ENCODE peak calls at places on chromosomes 7 and 10, in ten cellular contexts. S is A549, M is RWPE1, L is tibial artery, H is astrocyte of the spinal cord, W is breast epithelium, X is fibroblast of mammary gland, C is upper lobe of left lung, I is IMR-90, F is BE2C. P is an unnamed sample.

GRCh38 chr7:151205749-151206148 is 4.5 kb downstream of the H2BK1 start:
- DNase-seq in S (no peak), M (no peak), L (no peak), H (no peak), W (no peak), X (no peak), C (no peak), I (no peak), F (no peak), P (no peak)

GRCh38 chr10:109633846-109634245 is 289.5 kb downstream of the XPNPEP1 start:
- DNase-seq in S (no peak), M (no peak), L (no peak), H (peak), W (no peak), X (peak), C (no peak), I (no peak), F (no peak), P (no peak)

GRCh38 chr7:1339611-1340010 is 106.9 kb downstream of the UNCX start:
- DNase-seq in S (no peak), M (no peak), L (no peak), H (no peak), W (no peak), X (no peak), C (no peak), I (no peak), F (no peak), P (no peak)

GRCh38 chr10:94279835-94280709 is 82.7 kb downstream of the NOC3L start:
- DNase-seq in S (peak), M (peak), L (no peak), H (peak), W (no peak), X (peak), C (peak), I (peak), F (peak), P (no peak)

GRCh38 chr10:97921581-97922377 is 72.1 kb downstream of the GOLGA7B start:
- DNase-seq in S (no peak), M (no peak), L (no peak), H (no peak), W (no peak), X (peak), C (no peak), I (peak), F (no peak), P (no peak)

GRCh38 chr7:148911626-148912025 is 27.5 kb upstream of the EZH2 start:
- DNase-seq in S (no peak), M (no peak), L (no peak), H (no peak), W (no peak), X (no peak), C (no peak), I (no peak), F (no peak), P (no peak)

GRCh38 chr7:64870656-64871055 is 32.4 kb upstream of the ZNF273 start:
- DNase-seq in S (no peak), M (no peak), L (no peak), H (no peak), W (no peak), X (no peak), C (no peak), I (no peak), F (no peak), P (peak)

GRCh38 chr7:107882766-107883165 is 8.2 kb upstream of the DLD start:
- DNase-seq in S (no peak), M (no peak), L (no peak), H (no peak), W (no peak), X (no peak), C (no peak), I (no peak), F (no peak), P (peak)

GRCh38 chr7:108071551-108071950 is 58.6 kb downstream of the LAMB4 start:
- DNase-seq in S (no peak), M (no peak), L (no peak), H (no peak), W (no peak), X (no peak), C (no peak), I (no peak), F (no peak), P (no peak)

GRCh38 chr10:3206516-3207157 is 34.1 kb upstream of the PITRM1 start:
- DNase-seq in S (no peak), M (no peak), L (no peak), H (no peak), W (no peak), X (peak), C (no peak), I (no peak), F (no peak), P (no peak)

GRCh38 chr7:92644406-92645113 is 54.4 kb upstream of the FAM133B start:
- DNase-seq in S (no peak), M (no peak), L (no peak), H (no peak), W (no peak), X (peak), C (no peak), I (peak), F (no peak), P (no peak)

GRCh38 chr7:47455872-47456185 is 126.1 kb downstream of the TNS3 start:
- DNase-seq in S (no peak), M (no peak), L (no peak), H (no peak), W (no peak), X (no peak), C (no peak), I (no peak), F (no peak), P (no peak)

GRCh38 chr7:35550831-35551230 is 144.1 kb downstream of the HERPUD2 start:
- DNase-seq in S (no peak), M (no peak), L (no peak), H (no peak), W (no peak), X (no peak), C (no peak), I (no peak), F (no peak), P (no peak)

GRCh38 chr7:32937344-32938174 is 19.7 kb upstream of the FKBP9 start:
- DNase-seq in S (peak), M (no peak), L (no peak), H (peak), W (no peak), X (peak), C (no peak), I (peak), F (peak), P (no peak)

GRCh38 chr10:108663551-108663950 is 1259.8 kb downstream of the XPNPEP1 start:
- DNase-seq in S (no peak), M (no peak), L (no peak), H (no peak), W (no peak), X (no peak), C (no peak), I (no peak), F (no peak), P (no peak)

GRCh38 chr7:130838738-130839137 is 104.7 kb upstream of the KLF14 start:
- DNase-seq in S (peak), M (peak), L (no peak), H (peak), W (no peak), X (peak), C (no peak), I (peak), F (no peak), P (no peak)

GRCh38 chr7:157439149-157439548 is 102.3 kb downstream of the DNAJB6 start:
- DNase-seq in S (no peak), M (no peak), L (no peak), H (no peak), W (peak), X (no peak), C (no peak), I (no peak), F (no peak), P (no peak)

GRCh38 chr7:33720139-33720538 is 185.2 kb upstream of the BMPER start:
- DNase-seq in S (no peak), M (no peak), L (no peak), H (no peak), W (no peak), X (no peak), C (no peak), I (no peak), F (no peak), P (no peak)

GRCh38 chr7:85829817-85830432 is 643.1 kb upstream of the SEMA3D start:
- DNase-seq in S (peak), M (no peak), L (no peak), H (peak), W (no peak), X (peak), C (no peak), I (peak), F (no peak), P (no peak)

GRCh38 chr7:112204776-112205347 is 1.3 kb downstream of the DOCK4 start:
- DNase-seq in S (no peak), M (peak), L (no peak), H (peak), W (no peak), X (no peak), C (no peak), I (no peak), F (peak), P (no peak)

GRCh38 chr7:92360387-92360786 is 86.9 kb upstream of the GATAD1 start:
- DNase-seq in S (no peak), M (no peak), L (no peak), H (no peak), W (no peak), X (no peak), C (no peak), I (peak), F (no peak), P (no peak)

GRCh38 chr10:103852189-103852711 is 3.1 kb downstream of the SH3PXD2A start:
- DNase-seq in S (no peak), M (no peak), L (peak), H (peak), W (no peak), X (peak), C (no peak), I (peak), F (no peak), P (no peak)

GRCh38 chr7:79386688-79387422 is 66.6 kb downstream of the MAGI2 start:
- DNase-seq in S (peak), M (no peak), L (no peak), H (peak), W (no peak), X (no peak), C (no peak), I (peak), F (no peak), P (no peak)

GRCh38 chr7:28106316-28106957 is 74.2 kb downstream of the JAZF1 start:
- DNase-seq in S (no peak), M (no peak), L (no peak), H (peak), W (no peak), X (peak), C (no peak), I (peak), F (no peak), P (no peak)

GRCh38 chr10:98264378-98265065 is 3.5 kb downstream of the LOXL4 start:
- DNase-seq in S (no peak), M (no peak), L (no peak), H (no peak), W (no peak), X (no peak), C (no peak), I (no peak), F (no peak), P (no peak)

GRCh38 chr7:37921340-37921805 is 933 bp downstream of the EPDR1 start:
- DNase-seq in S (peak), M (no peak), L (peak), H (peak), W (no peak), X (peak), C (peak), I (no peak), F (peak), P (no peak)

GRCh38 chr10:58998924-58999713 is 177.3 kb upstream of the PHYHIPL start:
- DNase-seq in S (no peak), M (no peak), L (peak), H (peak), W (peak), X (peak), C (peak), I (no peak), F (no peak), P (no peak)

GRCh38 chr10:96672491-96673175 is 47.7 kb downstream of the PIK3AP1 start:
- DNase-seq in S (no peak), M (no peak), L (no peak), H (no peak), W (no peak), X (no peak), C (no peak), I (no peak), F (no peak), P (no peak)

GRCh38 chr10:128059266-128059850 is 66.9 kb downstream of the MKI67 start:
- DNase-seq in S (no peak), M (no peak), L (peak), H (no peak), W (no peak), X (no peak), C (no peak), I (no peak), F (no peak), P (no peak)

GRCh38 chr10:91051834-91052233 is 130.9 kb upstream of the ANKRD1 start:
- DNase-seq in S (no peak), M (no peak), L (no peak), H (peak), W (no peak), X (peak), C (no peak), I (no peak), F (no peak), P (no peak)

GRCh38 chr7:27165089-27165654 is at the start of gene HOXA9:
- DNase-seq in S (no peak), M (peak), L (peak), H (peak), W (no peak), X (peak), C (peak), I (peak), F (no peak), P (no peak)

GRCh38 chr7:142110638-142111037 is 880 bp upstream of the MGAM2 start:
- DNase-seq in S (peak), M (no peak), L (no peak), H (no peak), W (no peak), X (no peak), C (no peak), I (no peak), F (no peak), P (no peak)

GRCh38 chr10:79475877-79476276 is 30.5 kb upstream of the ZCCHC24 start:
- DNase-seq in S (no peak), M (no peak), L (no peak), H (no peak), W (no peak), X (no peak), C (no peak), I (no peak), F (no peak), P (no peak)

GRCh38 chr10:60430017-60430416 is 40.3 kb upstream of the ANK3 start:
- DNase-seq in S (no peak), M (peak), L (no peak), H (peak), W (no peak), X (peak), C (no peak), I (peak), F (no peak), P (no peak)

GRCh38 chr7:42740410-42740809 is 171.5 kb downstream of the C7orf25 start:
- DNase-seq in S (no peak), M (no peak), L (no peak), H (no peak), W (no peak), X (peak), C (no peak), I (no peak), F (no peak), P (no peak)

GRCh38 chr7:42734568-42734967 is 177.3 kb downstream of the C7orf25 start:
- DNase-seq in S (no peak), M (no peak), L (no peak), H (peak), W (no peak), X (no peak), C (no peak), I (peak), F (no peak), P (no peak)

GRCh38 chr7:42735081-42735480 is 176.8 kb downstream of the C7orf25 start:
- DNase-seq in S (no peak), M (no peak), L (no peak), H (no peak), W (no peak), X (peak), C (no peak), I (no peak), F (no peak), P (no peak)

GRCh38 chr7:42739591-42739990 is 172.3 kb downstream of the C7orf25 start:
- DNase-seq in S (no peak), M (no peak), L (peak), H (no peak), W (no peak), X (peak), C (no peak), I (no peak), F (no peak), P (no peak)

GRCh38 chr7:42736931-42737330 is 174.9 kb downstream of the C7orf25 start:
- DNase-seq in S (peak), M (peak), L (no peak), H (no peak), W (no peak), X (no peak), C (no peak), I (no peak), F (no peak), P (no peak)
- TF ChIP-seq CTCF in S (no peak), M (no peak), L (no peak), H (peak), W (no peak), X (peak), C (no peak), I (no peak), F (no peak), P (no peak)

DNA sequence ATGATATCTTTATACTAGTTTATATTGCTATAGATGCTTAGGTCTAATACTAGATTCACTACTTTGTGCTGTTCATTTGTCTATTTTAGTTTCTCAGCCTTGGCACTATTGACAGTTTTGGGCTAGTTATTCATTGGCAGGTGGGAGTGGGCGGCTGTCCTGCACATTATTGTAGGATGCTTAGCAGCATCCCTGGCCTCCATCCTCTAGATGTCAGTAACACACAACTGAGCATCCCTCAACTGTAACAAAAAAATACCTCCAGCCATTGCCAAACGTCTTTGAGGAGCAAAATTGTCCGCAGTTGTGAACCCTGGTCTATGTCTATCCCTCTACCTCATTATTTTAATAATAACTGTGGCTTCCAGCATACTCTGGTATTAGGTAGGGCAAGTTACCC is 34.4 kb upstream of the PNLIP start:
- DNase-seq in S (no peak), M (no peak), L (no peak), H (no peak), W (no peak), X (no peak), C (no peak), I (no peak), F (no peak), P (no peak)
- TF ChIP-seq CTCF in S (no peak), M (no peak), L (no peak), H (no peak), W (no peak), X (no peak), C (no peak), I (no peak), F (no peak), P (no peak)

GRCh38 chr10:72132854-72133253 is 44.5 kb upstream of the SPOCK2 start:
- DNase-seq in S (no peak), M (no peak), L (no peak), H (no peak), W (no peak), X (no peak), C (no peak), I (no peak), F (no peak), P (no peak)
- TF ChIP-seq CTCF in S (no peak), M (no peak), L (no peak), H (no peak), W (no peak), X (no peak), C (no peak), I (no peak), F (no peak), P (no peak)

GRCh38 chr10:36606234-36606839 is 519.1 kb upstream of the ANKRD30A start:
- DNase-seq in S (no peak), M (no peak), L (no peak), H (no peak), W (no peak), X (no peak), C (no peak), I (peak), F (no peak), P (no peak)
- TF ChIP-seq CTCF in S (no peak), M (no peak), L (no peak), H (no peak), W (no peak), X (no peak), C (no peak), I (no peak), F (no peak), P (no peak)

P was measured in D721Med.